ENCODE peak calls at places on chromosome X, in six cellular contexts. Z is HT-29; G is NCI-H748 treated with DMSO at 0.1 percent for 48 hours; R is stimulated activated CD8-positive, alpha-beta memory T cell treated with anti-CD3 and anti-CD28 coated beads, Interleukin-7, amount 100 ng/mL, for 1 hour; H is NCI-H2107; U is NCI-H1417. X is an unnamed sample.
A peak's percentile ranks its signal among the peaks of the same experiment; 100 is the strongest.

GRCh38 chrX:88863726-88864125 is 116.7 kb downstream of the CPXCR1 start:
- DNase-seq in Z (no peak), G (no peak), R (no peak), H (no peak), U (no peak), X (no peak)

GRCh38 chrX:16836371-16836770 is 33.8 kb downstream of the RBBP7 start:
- DNase-seq in Z (peak; percentile 70), G (no peak), R (no peak), H (no peak), U (no peak), X (peak; percentile 45)

GRCh38 chrX:19334945-19335626 is 8.6 kb upstream of the PDHA1 start:
- DNase-seq in Z (peak; percentile 73), G (peak; percentile 18), R (no peak), H (no peak), U (peak; percentile 58), X (no peak)

GRCh38 chrX:47497274-47497673 is 14.3 kb upstream of the ZNF41 start:
- DNase-seq in Z (no peak), G (no peak), R (no peak), H (no peak), U (no peak), X (no peak)

GRCh38 chrX:36626898-36627297 is 381.3 kb upstream of the FAM47C start:
- DNase-seq in Z (no peak), G (no peak), R (no peak), H (no peak), U (no peak), X (no peak)

GRCh38 chrX:101595739-101596419 is 21.9 kb downstream of the ARMCX6 start:
- DNase-seq in Z (peak; percentile 64), G (peak; percentile 31), R (no peak), H (peak; percentile 26), U (peak; percentile 38), X (peak; percentile 84)

GRCh38 chrX:74492720-74493201 is 71.5 kb downstream of the SLC16A2 start:
- DNase-seq in Z (peak; percentile 17), G (peak; percentile 29), R (no peak), H (no peak), U (no peak), X (no peak)

GRCh38 chrX:1392376-1393130 is 640 bp upstream of the SLC25A6 start:
- DNase-seq in Z (peak; percentile 56), G (no peak), R (no peak), H (no peak), U (no peak), X (no peak)

GRCh38 chrX:124925681-124926080 is 394.0 kb upstream of the TEX13C start:
- DNase-seq in Z (no peak), G (no peak), R (no peak), H (no peak), U (no peak), X (no peak)

GRCh38 chrX:27966492-27966891 is 14.8 kb downstream of the DCAF8L1 start:
- DNase-seq in Z (peak; percentile 7), G (no peak), R (no peak), H (no peak), U (no peak), X (no peak)

GRCh38 chrX:57227691-57228090 is 58.8 kb upstream of the FAAH2 start:
- DNase-seq in Z (peak; percentile 10), G (no peak), R (no peak), H (no peak), U (no peak), X (no peak)

GRCh38 chrX:54044877-54045328 is 630 bp upstream of the PHF8 start:
- DNase-seq in Z (no peak), G (no peak), R (no peak), H (peak; percentile 60), U (no peak), X (peak; percentile 83)

GRCh38 chrX:18210470-18210869 is 10.2 kb downstream of the BEND2 start:
- DNase-seq in Z (peak; percentile 37), G (peak; percentile 30), R (no peak), H (no peak), U (peak; percentile 37), X (peak; percentile 56)

GRCh38 chrX:10379848-10380247 is 223.1 kb downstream of the CLCN4 start:
- DNase-seq in Z (no peak), G (no peak), R (no peak), H (no peak), U (no peak), X (no peak)

GRCh38 chrX:33307954-33308353 is 96.6 kb upstream of the DMD start:
- DNase-seq in Z (no peak), G (no peak), R (no peak), H (no peak), U (no peak), X (no peak)

GRCh38 chrX:13215729-13216128 is 104.1 kb downstream of the ATXN3L start:
- DNase-seq in Z (no peak), G (no peak), R (no peak), H (no peak), U (no peak), X (no peak)

GRCh38 chrX:54430519-54430918 is 9.7 kb upstream of the TSR2 start:
- DNase-seq in Z (no peak), G (no peak), R (no peak), H (no peak), U (no peak), X (no peak)

GRCh38 chrX:9878141-9878875 is 88.8 kb upstream of the CLDN34 start:
- DNase-seq in Z (no peak), G (no peak), R (no peak), H (peak; percentile 26), U (no peak), X (peak; percentile 21)

GRCh38 chrX:40671126-40671525 is 23.8 kb upstream of the CXorf38 start:
- DNase-seq in Z (no peak), G (no peak), R (no peak), H (no peak), U (no peak), X (no peak)

GRCh38 chrX:53265771-53266170 is 15.6 kb downstream of the IQSEC2 start:
- DNase-seq in Z (no peak), G (no peak), R (no peak), H (no peak), U (no peak), X (no peak)

GRCh38 chrX:136689441-136689840 is 41.5 kb downstream of the CD40LG start:
- DNase-seq in Z (no peak), G (no peak), R (no peak), H (no peak), U (no peak), X (no peak)

GRCh38 chrX:15043538-15043937 is 170.3 kb downstream of the MOSPD2 start:
- DNase-seq in Z (no peak), G (no peak), R (no peak), H (no peak), U (no peak), X (no peak)

GRCh38 chrX:129957241-129958099 is 25.0 kb upstream of the BCORL1 start:
- DNase-seq in Z (peak; percentile 33), G (peak; percentile 31), R (no peak), H (peak; percentile 50), U (peak; percentile 68), X (peak; percentile 80)

GRCh38 chrX:5236749-5237148 is 991.9 kb downstream of the NLGN4X start:
- DNase-seq in Z (no peak), G (no peak), R (no peak), H (no peak), U (no peak), X (no peak)

GRCh38 chrX:30748337-30748960 is 95.2 kb downstream of the GK start:
- DNase-seq in Z (no peak), G (no peak), R (no peak), H (no peak), U (no peak), X (peak; percentile 3)

GRCh38 chrX:7586126-7586525 is 256.8 kb upstream of the VCX start:
- DNase-seq in Z (peak; percentile 41), G (peak; percentile 65), R (no peak), H (no peak), U (peak; percentile 24), X (no peak)

GRCh38 chrX:16239211-16239610 is 71.9 kb downstream of the MAGEB17 start:
- DNase-seq in Z (peak; percentile 49), G (no peak), R (no peak), H (no peak), U (no peak), X (no peak)

GRCh38 chrX:9635805-9636204 is 129.8 kb downstream of the GPR143 start:
- DNase-seq in Z (no peak), G (no peak), R (no peak), H (no peak), U (no peak), X (no peak)

GRCh38 chrX:19152762-19153161 is 30.5 kb upstream of the ADGRG2 start:
- DNase-seq in Z (no peak), G (no peak), R (no peak), H (no peak), U (no peak), X (no peak)

GRCh38 chrX:151393514-151393913 is 3.5 kb upstream of the VMA21 start:
- DNase-seq in Z (peak; percentile 11), G (peak; percentile 45), R (no peak), H (no peak), U (peak; percentile 61), X (peak; percentile 44)

GRCh38 chrX:48971325-48972213 is at the start of gene KCND1:
- DNase-seq in Z (no peak), G (peak; percentile 2), R (no peak), H (peak; percentile 47), U (no peak), X (peak; percentile 97)

GRCh38 chrX:24333371-24333770 is 19.5 kb upstream of the SUPT20HL2 start:
- DNase-seq in Z (no peak), G (no peak), R (no peak), H (no peak), U (no peak), X (no peak)

GRCh38 chrX:352582-353314 is 34.0 kb downstream of the PPP2R3B start:
- DNase-seq in Z (no peak), G (no peak), R (no peak), H (no peak), U (no peak), X (no peak)

GRCh38 chrX:109270580-109271484 is 211.1 kb downstream of the GUCY2F start:
- DNase-seq in Z (peak; percentile 76), G (no peak), R (no peak), H (no peak), U (no peak), X (no peak)